ENCODE peak calls at places on chromosomes 7 and 10, in four cellular contexts. L, U, E and W are unnamed samples.

GRCh38 chr10:77687621-77688020 is 50.0 kb upstream of the KCNMA1 start:
- DNase-seq in L (no peak), E (no peak), U (no peak), W (no peak)

GRCh38 chr10:11335167-11335652 is 276.2 kb downstream of the USP6NL start:
- DNase-seq in E (no peak), L (no peak), U (peak; percentile 67), W (no peak)

GRCh38 chr7:23469961-23470250 is 385 bp downstream of the IGF2BP3 start:
- DNase-seq in U (no peak), E (no peak), L (no peak), W (no peak)

GRCh38 chr7:137696376-137696775 is 150.4 kb downstream of the DGKI start:
- DNase-seq in E (no peak), U (no peak), L (no peak), W (no peak)

GRCh38 chr7:14457567-14458453 is 444.7 kb downstream of the DGKB start:
- DNase-seq in U (peak; percentile 93), L (peak; percentile 76), E (peak; percentile 41), W (peak; percentile 23)

GRCh38 chr7:39741942-39742623 is 118.7 kb downstream of the RALA start:
- DNase-seq in E (peak; percentile 55), U (peak; percentile 58), L (no peak), W (peak; percentile 41)

GRCh38 chr7:40502359-40502758 is 367.6 kb downstream of the SUGCT start:
- DNase-seq in L (no peak), U (no peak), E (no peak), W (no peak)

GRCh38 chr10:95214793-95215192 is 20.8 kb downstream of the ACSM6 start:
- DNase-seq in E (no peak), U (no peak), L (no peak), W (no peak)

GRCh38 chr10:8013011-8013410 is 41.5 kb upstream of the GATA3 start:
- DNase-seq in E (no peak), L (no peak), U (no peak), W (no peak)

GRCh38 chr10:102773320-102773719 is 29.6 kb downstream of the WBP1L start:
- DNase-seq in E (no peak), U (no peak), L (no peak), W (no peak)

GRCh38 chr7:114988755-114989154 is 66.9 kb downstream of the MDFIC start:
- DNase-seq in L (no peak), U (no peak), E (peak; percentile 71), W (no peak)

GRCh38 chr10:118840776-118841468 is 86.2 kb upstream of the CACUL1 start:
- DNase-seq in E (no peak), U (no peak), L (no peak), W (no peak)

GRCh38 chr7:520503-521161 is 986 bp upstream of the PDGFA start:
- DNase-seq in E (peak; percentile 23), U (peak; percentile 70), L (no peak), W (no peak)

GRCh38 chr7:518630-519428 is 817 bp downstream of the PDGFA start:
- DNase-seq in U (peak; percentile 91), L (peak; percentile 89), E (peak; percentile 86), W (no peak)

GRCh38 chr7:519429-519973 is at the start of gene PDGFA:
- DNase-seq in U (peak; percentile 85), L (peak; percentile 68), E (peak; percentile 66), W (no peak)

GRCh38 chr7:521221-522070 is 1.8 kb upstream of the PDGFA start:
- DNase-seq in L (peak; percentile 79), U (peak; percentile 79), E (peak; percentile 84), W (no peak)

DNA sequence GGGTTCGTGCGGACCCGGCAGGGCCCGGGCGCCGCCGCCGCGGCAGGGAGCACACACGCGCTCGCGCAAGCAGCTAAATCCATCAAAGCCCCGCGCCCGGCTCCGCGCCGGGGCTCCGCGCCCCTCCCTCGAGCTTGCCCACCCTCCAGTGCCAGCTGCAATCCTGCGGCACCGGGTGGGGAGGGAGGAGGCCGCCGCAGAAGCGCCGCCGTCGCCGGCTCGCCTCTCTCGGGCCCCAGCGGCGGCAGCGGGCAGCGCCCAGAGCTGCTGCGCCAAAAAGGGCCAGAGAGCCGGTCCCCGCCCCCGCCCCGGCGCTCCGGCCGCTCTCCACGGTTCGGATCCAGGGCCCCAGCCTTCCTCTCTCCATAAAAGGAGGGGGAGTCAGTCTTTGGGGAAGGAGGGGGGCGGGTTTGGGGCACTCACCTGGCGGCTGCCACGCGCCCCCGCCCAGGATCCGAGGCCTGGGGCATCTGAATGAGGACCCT is 370 bp upstream of the PDGFA start:
- DNase-seq in L (peak; percentile 63), U (peak; percentile 83), E (peak; percentile 65), W (no peak)
- H3K27me3 ChIP-seq in L (peaks cover 5% of the 10 kb centered on the region), U (peaks cover 22% of the 10 kb centered on the region), E (peaks cover 83% of the 10 kb centered on the region), W (peaks cover 23% of the 10 kb centered on the region)

GRCh38 chr10:84944187-84944586 is 615.8 kb downstream of the CCSER2 start:
- DNase-seq in L (no peak), E (no peak), U (no peak), W (no peak)

GRCh38 chr10:84943541-84943940 is 615.2 kb downstream of the CCSER2 start:
- DNase-seq in E (no peak), L (no peak), U (no peak), W (no peak)

GRCh38 chr10:84946984-84947383 is 618.6 kb downstream of the CCSER2 start:
- DNase-seq in L (no peak), U (no peak), E (no peak), W (no peak)

GRCh38 chr10:84948644-84949043 is 620.3 kb downstream of the CCSER2 start:
- DNase-seq in L (no peak), U (no peak), E (no peak), W (no peak)
- H3K36me3 ChIP-seq in L (no peaks in the 10 kb centered on the region), U (no peaks in the 10 kb centered on the region), E (no peaks in the 10 kb centered on the region), W (no peaks in the 10 kb centered on the region)

GRCh38 chr10:34762603-34763299 is 52.3 kb downstream of the PARD3 start:
- DNase-seq in U (no peak), E (no peak), L (no peak), W (no peak)
- H3K4me1 ChIP-seq in U (peaks cover 9% of the 10 kb centered on the region), E (no peaks in the 10 kb centered on the region), L (peaks cover 20% of the 10 kb centered on the region), W (no peaks in the 10 kb centered on the region)

GRCh38 chr7:55490099-55490498 is 82.2 kb downstream of the VOPP1 start:
- DNase-seq in L (no peak), U (no peak), E (no peak), W (no peak)
- H3K27me3 ChIP-seq in L (no peaks in the 10 kb centered on the region), U (no peaks in the 10 kb centered on the region), E (no peaks in the 10 kb centered on the region), W (no peaks in the 10 kb centered on the region)

GRCh38 chr7:98232276-98232585 is 19.8 kb downstream of the TECPR1 start:
- DNase-seq in U (no peak), L (no peak), E (no peak), W (no peak)
- H3K36me3 ChIP-seq in U (no peaks in the 10 kb centered on the region), L (peaks cover 6% of the 10 kb centered on the region), E (peaks cover 88% of the 10 kb centered on the region), W (peaks cover 10% of the 10 kb centered on the region)

GRCh38 chr7:25852249-25852994 is 299.6 kb upstream of the NFE2L3 start:
- DNase-seq in L (no peak), E (peak; percentile 36), U (peak; percentile 73), W (no peak)
- H3K4me1 ChIP-seq in L (peaks cover 18% of the 10 kb centered on the region), E (peaks cover 6% of the 10 kb centered on the region), U (peaks cover 61% of the 10 kb centered on the region), W (peaks cover 23% of the 10 kb centered on the region)

DNA sequence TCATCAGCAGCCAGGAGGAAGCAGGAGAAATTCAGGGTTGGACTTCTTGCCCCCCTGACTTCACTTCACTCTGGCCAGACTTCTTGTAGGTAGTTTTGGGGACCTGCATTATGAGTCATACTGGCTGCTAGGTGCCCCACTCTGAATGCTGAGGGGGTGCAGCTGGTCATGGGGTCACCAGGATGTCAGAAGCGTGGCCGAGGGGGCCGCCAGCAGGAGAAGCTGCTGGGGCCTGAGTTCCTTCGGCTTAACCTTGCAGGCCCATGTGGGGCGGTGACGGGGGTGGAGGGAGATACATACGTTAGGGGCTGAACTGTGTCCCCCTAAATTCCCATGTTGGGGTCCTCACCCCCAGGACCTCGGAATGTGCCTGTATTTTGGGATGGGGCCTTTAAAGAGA is 18.2 kb downstream of the UNCX start:
- DNase-seq in E (no peak), U (no peak), L (no peak), W (no peak)
- H3K27me3 ChIP-seq in E (peaks cover 100% of the 10 kb centered on the region), U (peaks cover 75% of the 10 kb centered on the region), L (peaks cover 52% of the 10 kb centered on the region), W (peaks cover 31% of the 10 kb centered on the region)

GRCh38 chr7:139587535-139587934 is 64.0 kb downstream of the CLEC2L start:
- DNase-seq in E (no peak), L (peak; percentile 16), U (no peak), W (no peak)

GRCh38 chr7:139582130-139582650 is 58.7 kb downstream of the CLEC2L start:
- DNase-seq in U (no peak), E (no peak), L (peak; percentile 17), W (no peak)

GRCh38 chr7:139582671-139583155 is 59.2 kb downstream of the CLEC2L start:
- DNase-seq in L (peak; percentile 22), U (no peak), E (no peak), W (no peak)

GRCh38 chr7:139586286-139586685 is 62.8 kb downstream of the CLEC2L start:
- DNase-seq in L (no peak), U (no peak), E (no peak), W (no peak)

DNA sequence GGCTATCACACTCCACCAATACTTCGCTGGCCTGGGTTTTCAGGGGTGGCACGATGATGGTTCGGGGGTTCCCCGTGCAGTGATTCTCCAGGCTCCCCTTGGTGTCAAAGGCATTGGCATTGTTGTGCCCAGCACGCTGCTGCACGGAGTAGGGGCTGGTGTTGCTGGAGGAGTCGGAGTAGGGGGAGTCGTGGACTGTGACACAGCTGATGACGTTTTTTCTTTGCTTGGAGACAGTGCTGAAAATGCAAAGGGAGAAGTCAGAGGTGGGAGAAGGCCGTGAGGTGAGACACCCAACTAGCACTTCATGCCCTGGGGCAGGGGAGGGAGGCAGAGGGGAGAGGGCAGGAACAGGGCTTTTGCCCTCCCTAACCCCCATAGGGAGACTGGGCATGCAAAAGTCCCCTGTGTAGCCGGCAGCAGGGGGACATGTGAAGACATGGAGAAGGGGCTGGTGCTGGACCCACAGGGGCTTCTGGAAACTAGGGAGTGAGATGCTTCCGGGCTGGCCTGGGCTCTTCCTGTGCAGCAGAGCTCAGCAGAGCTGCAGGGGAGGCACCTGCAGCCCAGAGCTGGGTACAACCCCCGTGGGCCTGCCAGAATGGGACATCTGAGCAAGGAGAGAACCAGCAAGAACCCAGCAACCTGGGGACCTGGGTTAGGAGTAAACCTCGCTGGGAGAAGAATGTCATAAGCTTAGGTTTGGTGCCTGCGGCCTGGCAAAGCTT is 60.5 kb downstream of the CLEC2L start:
- DNase-seq in L (peak; percentile 15), U (no peak), E (no peak), W (no peak)
- H3K36me3 ChIP-seq in L (peaks cover 70% of the 10 kb centered on the region), U (peaks cover 3% of the 10 kb centered on the region), E (peaks cover 100% of the 10 kb centered on the region), W (peaks cover 18% of the 10 kb centered on the region)